ENCODE peak calls at places on chromosomes 2 and 18, in eight cellular contexts. F is anterior cingulate cortex; K is GM18507; J is stimulated activated CD4-positive, alpha-beta T cell treated with anti-CD3 and anti-CD28 coated beads, Interleukin-2, amount 100 ng/mL, for 24 hours; M is RPMI8226; D is fibroblast of lung; V is left lung; A is stimulated activated naive CD4-positive, alpha-beta T cell. O is an unnamed sample.

GRCh38 chr2:203484266-203485112 is 50.6 kb downstream of the RAPH1 start:
- DNase-seq in F (peak; percentile 1), K (no peak), J (peak; percentile 51), M (peak; percentile 70), D (peak; percentile 18), V (no peak), A (peak; percentile 72), O (peak; percentile 25)

GRCh38 chr18:36333418-36333817 is 35.9 kb downstream of the FHOD3 start:
- DNase-seq in F (no peak), K (no peak), J (no peak), M (peak; percentile 31), D (peak; percentile 65), V (no peak), A (no peak), O (no peak)

GRCh38 chr2:106961328-106961727 is 75.4 kb upstream of the ST6GAL2 start:
- DNase-seq in F (no peak), K (no peak), J (no peak), M (no peak), D (peak; percentile 52), V (no peak), A (no peak), O (no peak)

GRCh38 chr2:46326231-46326980 is 29.2 kb downstream of the EPAS1 start:
- DNase-seq in F (no peak), K (no peak), J (no peak), M (no peak), D (no peak), V (no peak), A (no peak), O (no peak)

GRCh38 chr2:222753251-222753824 is 81.9 kb downstream of the MOGAT1 start:
- DNase-seq in F (no peak), K (no peak), J (no peak), M (no peak), D (peak; percentile 75), V (no peak), A (no peak), O (no peak)

GRCh38 chr2:23351388-23352141 is 33.4 kb upstream of the KLHL29 start:
- DNase-seq in F (peak; percentile 58), K (peak; percentile 81), J (peak; percentile 57), M (peak; percentile 76), D (peak; percentile 71), V (peak; percentile 88), A (peak; percentile 33), O (peak; percentile 21)

GRCh38 chr2:17965196-17965595 is 86.7 kb downstream of the KCNS3 start:
- DNase-seq in F (no peak), K (no peak), J (no peak), M (no peak), D (no peak), V (no peak), A (no peak), O (no peak)

GRCh38 chr2:122755281-122755780 is 999.9 kb downstream of the TSN start:
- DNase-seq in F (no peak), K (no peak), J (no peak), M (no peak), D (no peak), V (no peak), A (no peak), O (no peak)

GRCh38 chr2:173048901-173049661 is 26.6 kb upstream of the MAP3K20 start:
- DNase-seq in F (no peak), K (no peak), J (peak; percentile 39), M (no peak), D (peak; percentile 98), V (no peak), A (no peak), O (no peak)

GRCh38 chr2:200471324-200471848 is 38.5 kb downstream of the KCTD18 start:
- DNase-seq in F (peak; percentile 15), K (peak; percentile 47), J (peak; percentile 39), M (peak; percentile 50), D (no peak), V (no peak), A (peak; percentile 37), O (peak; percentile 60)

GRCh38 chr18:45416168-45416567 is 199.1 kb upstream of the SLC14A2 start:
- DNase-seq in F (no peak), K (no peak), J (no peak), M (no peak), D (peak; percentile 55), V (no peak), A (no peak), O (no peak)

GRCh38 chr2:119721462-119721861 is 38.3 kb upstream of the PTPN4 start:
- DNase-seq in F (no peak), K (no peak), J (no peak), M (no peak), D (no peak), V (no peak), A (no peak), O (no peak)

GRCh38 chr18:51076503-51076902 is 46.5 kb downstream of the SMAD4 start:
- DNase-seq in F (no peak), K (no peak), J (no peak), M (no peak), D (peak; percentile 28), V (no peak), A (no peak), O (no peak)

GRCh38 chr2:191638079-191638801 is 39.7 kb upstream of the NABP1 start:
- DNase-seq in F (no peak), K (no peak), J (no peak), M (no peak), D (peak; percentile 24), V (no peak), A (no peak), O (no peak)

GRCh38 chr2:134897932-134898331 is 20.7 kb upstream of the CCNT2 start:
- DNase-seq in F (no peak), K (no peak), J (no peak), M (peak; percentile 7), D (no peak), V (no peak), A (peak; percentile 10), O (no peak)

GRCh38 chr2:205865794-205866490 is 183.6 kb downstream of the NRP2 start:
- DNase-seq in F (no peak), K (no peak), J (no peak), M (no peak), D (peak; percentile 37), V (no peak), A (no peak), O (no peak)

GRCh38 chr2:88227446-88227845 is 57.3 kb downstream of the THNSL2 start:
- DNase-seq in F (no peak), K (no peak), J (no peak), M (no peak), D (no peak), V (no peak), A (no peak), O (no peak)

GRCh38 chr2:105804266-105804665 is 59.6 kb downstream of the NCK2 start:
- DNase-seq in F (no peak), K (no peak), J (no peak), M (peak; percentile 92), D (peak; percentile 49), V (no peak), A (no peak), O (no peak)

GRCh38 chr2:60530660-60531276 is 22.7 kb downstream of the BCL11A start:
- DNase-seq in F (no peak), K (no peak), J (no peak), M (peak; percentile 79), D (peak; percentile 67), V (peak; percentile 81), A (no peak), O (no peak)

GRCh38 chr18:74040459-74041332 is 106.9 kb downstream of the FBXO15 start:
- DNase-seq in F (no peak), K (no peak), J (peak; percentile 77), M (peak; percentile 40), D (no peak), V (peak; percentile 85), A (peak; percentile 76), O (no peak)

GRCh38 chr18:42736074-42736473 is 379.4 kb downstream of the RIT2 start:
- DNase-seq in F (no peak), K (no peak), J (no peak), M (no peak), D (no peak), V (no peak), A (no peak), O (no peak)

GRCh38 chr2:221502270-221502973 is 69.7 kb downstream of the EPHA4 start:
- DNase-seq in F (no peak), K (no peak), J (no peak), M (no peak), D (peak; percentile 95), V (no peak), A (no peak), O (no peak)

GRCh38 chr2:149657393-149657792 is 69.8 kb upstream of the MMADHC start:
- DNase-seq in F (no peak), K (no peak), J (no peak), M (no peak), D (no peak), V (no peak), A (no peak), O (no peak)

GRCh38 chr2:241001413-241002274 is 3.2 kb downstream of the SNED1 start:
- DNase-seq in F (no peak), K (no peak), J (peak; percentile 14), M (no peak), D (no peak), V (no peak), A (no peak), O (no peak)

GRCh38 chr2:235286624-235287368 is 207.0 kb upstream of the AGAP1 start:
- DNase-seq in F (no peak), K (no peak), J (no peak), M (no peak), D (no peak), V (no peak), A (no peak), O (no peak)

O was measured in GM12864.